ENCODE peak calls at places on chromosomes 3 and 15, in eight cellular contexts. One of them, this sample, is unnamed.

GRCh38 chr3:55826731-55827496 is 339.8 kb upstream of the WNT5A start:
- DNase-seq in sigmoid colon: no peak
- DNase-seq in coronary artery: no peak
- DNase-seq in CD8-positive, alpha-beta T cell: no peak
- DNase-seq in right atrium auricular region: no peak
- DNase-seq in caudate nucleus: no peak
- DNase-seq in RWPE1: peak
- DNase-seq in pancreas: no peak
- DNase-seq in this sample: no peak

GRCh38 chr3:81484532-81484931 is 276.9 kb downstream of the GBE1 start:
- DNase-seq in pancreas: no peak
- DNase-seq in CD8-positive, alpha-beta T cell: no peak
- DNase-seq in sigmoid colon: no peak
- DNase-seq in caudate nucleus: no peak
- DNase-seq in coronary artery: no peak
- DNase-seq in right atrium auricular region: no peak
- DNase-seq in RWPE1: no peak
- DNase-seq in this sample: no peak

GRCh38 chr3:174862101-174862500 is 3.0 kb downstream of the NAALADL2 start:
- DNase-seq in pancreas: no peak
- DNase-seq in CD8-positive, alpha-beta T cell: no peak
- DNase-seq in sigmoid colon: no peak
- DNase-seq in right atrium auricular region: no peak
- DNase-seq in coronary artery: no peak
- DNase-seq in caudate nucleus: no peak
- DNase-seq in RWPE1: peak
- DNase-seq in this sample: no peak

GRCh38 chr3:58528629-58529028 is 8.4 kb downstream of the ACOX2 start:
- DNase-seq in coronary artery: no peak
- DNase-seq in RWPE1: peak
- DNase-seq in sigmoid colon: no peak
- DNase-seq in caudate nucleus: no peak
- DNase-seq in right atrium auricular region: peak
- DNase-seq in CD8-positive, alpha-beta T cell: no peak
- DNase-seq in pancreas: peak
- DNase-seq in this sample: peak

GRCh38 chr3:44077267-44077666 is 164.4 kb upstream of the TOPAZ1 start:
- DNase-seq in caudate nucleus: no peak
- DNase-seq in coronary artery: no peak
- DNase-seq in sigmoid colon: no peak
- DNase-seq in RWPE1: no peak
- DNase-seq in right atrium auricular region: no peak
- DNase-seq in pancreas: no peak
- DNase-seq in CD8-positive, alpha-beta T cell: no peak
- DNase-seq in this sample: no peak

GRCh38 chr3:128080323-128080898 is 28.2 kb downstream of the SEC61A1 start:
- DNase-seq in RWPE1: peak
- DNase-seq in right atrium auricular region: no peak
- DNase-seq in pancreas: no peak
- DNase-seq in coronary artery: peak
- DNase-seq in sigmoid colon: no peak
- DNase-seq in caudate nucleus: no peak
- DNase-seq in CD8-positive, alpha-beta T cell: no peak
- DNase-seq in this sample: no peak

GRCh38 chr3:100815583-100815982 is 106.3 kb downstream of the TFG start:
- DNase-seq in caudate nucleus: no peak
- DNase-seq in right atrium auricular region: no peak
- DNase-seq in CD8-positive, alpha-beta T cell: no peak
- DNase-seq in pancreas: no peak
- DNase-seq in coronary artery: no peak
- DNase-seq in RWPE1: no peak
- DNase-seq in sigmoid colon: no peak
- DNase-seq in this sample: no peak

GRCh38 chr15:97654677-97655076 is 305.8 kb upstream of the ARRDC4 start:
- DNase-seq in sigmoid colon: no peak
- DNase-seq in CD8-positive, alpha-beta T cell: no peak
- DNase-seq in pancreas: no peak
- DNase-seq in caudate nucleus: no peak
- DNase-seq in coronary artery: no peak
- DNase-seq in RWPE1: no peak
- DNase-seq in right atrium auricular region: no peak
- DNase-seq in this sample: no peak

GRCh38 chr3:155232605-155233004 is 60.9 kb downstream of the STRIT1 start:
- DNase-seq in CD8-positive, alpha-beta T cell: no peak
- DNase-seq in pancreas: peak
- DNase-seq in caudate nucleus: no peak
- DNase-seq in sigmoid colon: peak
- DNase-seq in coronary artery: peak
- DNase-seq in RWPE1: peak
- DNase-seq in right atrium auricular region: peak
- DNase-seq in this sample: peak

GRCh38 chr3:143314291-143315093 is 194.9 kb downstream of the CHST2 start:
- DNase-seq in CD8-positive, alpha-beta T cell: no peak
- DNase-seq in caudate nucleus: no peak
- DNase-seq in right atrium auricular region: no peak
- DNase-seq in pancreas: no peak
- DNase-seq in sigmoid colon: no peak
- DNase-seq in RWPE1: no peak
- DNase-seq in coronary artery: no peak
- DNase-seq in this sample: no peak

GRCh38 chr3:186515115-186515514 is 29.1 kb downstream of the CRYGS start:
- DNase-seq in CD8-positive, alpha-beta T cell: no peak
- DNase-seq in coronary artery: no peak
- DNase-seq in caudate nucleus: no peak
- DNase-seq in sigmoid colon: no peak
- DNase-seq in pancreas: no peak
- DNase-seq in right atrium auricular region: no peak
- DNase-seq in RWPE1: no peak
- DNase-seq in this sample: no peak

GRCh38 chr3:109985942-109986555 is 648.7 kb upstream of the DPPA4 start:
- DNase-seq in CD8-positive, alpha-beta T cell: no peak
- DNase-seq in coronary artery: no peak
- DNase-seq in caudate nucleus: no peak
- DNase-seq in right atrium auricular region: no peak
- DNase-seq in pancreas: no peak
- DNase-seq in sigmoid colon: no peak
- DNase-seq in RWPE1: no peak
- DNase-seq in this sample: no peak

GRCh38 chr3:129034650-129035049 is 25.9 kb upstream of the GP9 start:
- DNase-seq in caudate nucleus: no peak
- DNase-seq in coronary artery: no peak
- DNase-seq in CD8-positive, alpha-beta T cell: no peak
- DNase-seq in sigmoid colon: no peak
- DNase-seq in RWPE1: peak
- DNase-seq in pancreas: no peak
- DNase-seq in right atrium auricular region: no peak
- DNase-seq in this sample: no peak

GRCh38 chr3:163490119-163490518 is 1588.2 kb downstream of the SI start:
- DNase-seq in coronary artery: no peak
- DNase-seq in sigmoid colon: no peak
- DNase-seq in caudate nucleus: no peak
- DNase-seq in right atrium auricular region: no peak
- DNase-seq in pancreas: peak
- DNase-seq in CD8-positive, alpha-beta T cell: no peak
- DNase-seq in RWPE1: peak
- DNase-seq in this sample: no peak

GRCh38 chr15:89364341-89364740 is 29.7 kb upstream of the POLG start:
- DNase-seq in caudate nucleus: no peak
- DNase-seq in coronary artery: no peak
- DNase-seq in CD8-positive, alpha-beta T cell: no peak
- DNase-seq in sigmoid colon: no peak
- DNase-seq in RWPE1: no peak
- DNase-seq in right atrium auricular region: no peak
- DNase-seq in pancreas: no peak
- DNase-seq in this sample: no peak

GRCh38 chr3:32401541-32402052 is 9.9 kb downstream of the CMTM7 start:
- DNase-seq in RWPE1: no peak
- DNase-seq in caudate nucleus: peak
- DNase-seq in CD8-positive, alpha-beta T cell: no peak
- DNase-seq in sigmoid colon: peak
- DNase-seq in right atrium auricular region: peak
- DNase-seq in coronary artery: peak
- DNase-seq in pancreas: peak
- DNase-seq in this sample: peak

GRCh38 chr3:108322352-108322751 is 26.0 kb downstream of the HHLA2 start:
- DNase-seq in CD8-positive, alpha-beta T cell: peak
- DNase-seq in pancreas: no peak
- DNase-seq in caudate nucleus: no peak
- DNase-seq in sigmoid colon: no peak
- DNase-seq in coronary artery: no peak
- DNase-seq in right atrium auricular region: no peak
- DNase-seq in RWPE1: no peak
- DNase-seq in this sample: no peak

GRCh38 chr3:161854232-161854771 is 357.7 kb downstream of the OTOL1 start:
- DNase-seq in pancreas: no peak
- DNase-seq in right atrium auricular region: no peak
- DNase-seq in sigmoid colon: no peak
- DNase-seq in CD8-positive, alpha-beta T cell: no peak
- DNase-seq in caudate nucleus: no peak
- DNase-seq in RWPE1: peak
- DNase-seq in coronary artery: no peak
- DNase-seq in this sample: no peak

GRCh38 chr15:91476861-91477260 is 376.6 kb upstream of the SLCO3A1 start:
- DNase-seq in CD8-positive, alpha-beta T cell: no peak
- DNase-seq in coronary artery: no peak
- DNase-seq in RWPE1: no peak
- DNase-seq in pancreas: no peak
- DNase-seq in right atrium auricular region: no peak
- DNase-seq in sigmoid colon: no peak
- DNase-seq in caudate nucleus: no peak
- DNase-seq in this sample: no peak
- H3K27ac ChIP-seq in CD8-positive, alpha-beta T cell: no peak
- H3K27ac ChIP-seq in coronary artery: no peak
- H3K27ac ChIP-seq in RWPE1: no peak
- H3K27ac ChIP-seq in pancreas: no peak
- H3K27ac ChIP-seq in right atrium auricular region: no peak
- H3K27ac ChIP-seq in sigmoid colon: no peak
- H3K27ac ChIP-seq in caudate nucleus: no peak
- H3K27ac ChIP-seq in this sample: no peak

DNA sequence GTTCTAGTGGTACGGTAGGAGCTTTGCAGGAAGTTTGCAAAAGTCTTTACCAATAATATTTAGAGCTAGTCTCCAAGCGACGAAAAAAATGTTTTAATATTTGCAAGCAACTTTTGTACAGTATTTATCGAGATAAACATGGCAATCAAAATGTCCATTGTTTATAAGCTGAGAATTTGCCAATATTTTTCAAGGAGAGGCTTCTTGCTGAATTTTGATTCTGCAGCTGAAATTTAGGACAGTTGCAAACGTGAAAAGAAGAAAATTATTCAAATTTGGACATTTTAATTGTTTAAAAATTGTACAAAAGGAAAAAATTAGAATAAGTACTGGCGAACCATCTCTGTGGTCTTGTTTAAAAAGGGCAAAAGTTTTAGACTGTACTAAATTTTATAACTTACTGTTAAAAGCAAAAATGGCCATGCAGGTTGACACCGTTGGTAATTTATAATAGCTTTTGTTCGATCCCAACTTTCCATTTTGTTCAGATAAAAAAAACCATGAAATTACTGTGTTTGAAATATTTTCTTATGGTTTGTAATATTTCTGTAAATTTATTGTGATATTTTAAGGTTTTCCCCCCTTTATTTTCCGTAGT is 2.0 kb downstream of the SOX2 start:
- DNase-seq in right atrium auricular region: no peak
- DNase-seq in sigmoid colon: no peak
- DNase-seq in RWPE1: no peak
- DNase-seq in caudate nucleus: no peak
- DNase-seq in CD8-positive, alpha-beta T cell: no peak
- DNase-seq in pancreas: no peak
- DNase-seq in coronary artery: no peak
- DNase-seq in this sample: no peak
- H3K27ac ChIP-seq in right atrium auricular region: no peak
- H3K27ac ChIP-seq in sigmoid colon: no peak
- H3K27ac ChIP-seq in RWPE1: no peak
- H3K27ac ChIP-seq in caudate nucleus: peak
- H3K27ac ChIP-seq in CD8-positive, alpha-beta T cell: no peak
- H3K27ac ChIP-seq in pancreas: no peak
- H3K27ac ChIP-seq in coronary artery: no peak
- H3K27ac ChIP-seq in this sample: no peak

GRCh38 chr15:81289910-81290309 is 34.0 kb downstream of the STARD5 start:
- DNase-seq in coronary artery: no peak
- DNase-seq in CD8-positive, alpha-beta T cell: no peak
- DNase-seq in right atrium auricular region: no peak
- DNase-seq in pancreas: no peak
- DNase-seq in RWPE1: no peak
- DNase-seq in caudate nucleus: no peak
- DNase-seq in sigmoid colon: no peak
- DNase-seq in this sample: no peak

GRCh38 chr15:81288616-81289015 is 35.3 kb downstream of the STARD5 start:
- DNase-seq in right atrium auricular region: no peak
- DNase-seq in caudate nucleus: no peak
- DNase-seq in pancreas: no peak
- DNase-seq in coronary artery: no peak
- DNase-seq in sigmoid colon: no peak
- DNase-seq in RWPE1: no peak
- DNase-seq in CD8-positive, alpha-beta T cell: no peak
- DNase-seq in this sample: no peak

GRCh38 chr15:81284256-81285031 is 39.5 kb downstream of the STARD5 start:
- DNase-seq in caudate nucleus: no peak
- DNase-seq in coronary artery: no peak
- DNase-seq in right atrium auricular region: no peak
- DNase-seq in CD8-positive, alpha-beta T cell: no peak
- DNase-seq in RWPE1: no peak
- DNase-seq in sigmoid colon: no peak
- DNase-seq in pancreas: no peak
- DNase-seq in this sample: no peak

GRCh38 chr15:81285461-81285860 is 38.5 kb downstream of the STARD5 start:
- DNase-seq in sigmoid colon: no peak
- DNase-seq in RWPE1: no peak
- DNase-seq in pancreas: no peak
- DNase-seq in caudate nucleus: no peak
- DNase-seq in right atrium auricular region: no peak
- DNase-seq in CD8-positive, alpha-beta T cell: no peak
- DNase-seq in coronary artery: peak
- DNase-seq in this sample: no peak

DNA sequence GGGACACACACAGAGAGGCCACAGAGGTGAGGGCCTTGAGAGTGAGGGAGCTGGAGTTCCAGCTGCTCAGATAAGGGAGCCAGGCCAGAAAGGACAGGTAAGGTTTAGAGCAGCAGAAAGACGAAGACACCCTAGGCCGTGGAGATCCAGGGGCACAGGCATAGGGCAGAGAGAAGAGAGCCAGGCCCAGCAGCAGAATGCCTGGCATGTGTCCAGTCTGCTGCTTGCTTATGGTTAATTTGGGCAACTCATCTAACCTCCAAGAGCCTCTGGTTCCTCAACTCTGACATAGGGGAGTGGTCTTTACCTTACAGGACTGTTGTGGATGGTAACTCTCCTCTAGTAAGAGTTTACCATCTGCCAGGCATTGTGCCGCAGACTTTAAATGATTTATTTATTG is 35.9 kb downstream of the STARD5 start:
- DNase-seq in caudate nucleus: no peak
- DNase-seq in CD8-positive, alpha-beta T cell: no peak
- DNase-seq in coronary artery: no peak
- DNase-seq in pancreas: no peak
- DNase-seq in RWPE1: no peak
- DNase-seq in right atrium auricular region: no peak
- DNase-seq in sigmoid colon: no peak
- DNase-seq in this sample: no peak
- H3K27ac ChIP-seq in caudate nucleus: no peak
- H3K27ac ChIP-seq in CD8-positive, alpha-beta T cell: no peak
- H3K27ac ChIP-seq in coronary artery: no peak
- H3K27ac ChIP-seq in pancreas: no peak
- H3K27ac ChIP-seq in RWPE1: no peak
- H3K27ac ChIP-seq in right atrium auricular region: no peak
- H3K27ac ChIP-seq in sigmoid colon: no peak
- H3K27ac ChIP-seq in this sample: no peak

GRCh38 chr3:172627057-172627809 is 83.6 kb downstream of the NCEH1 start:
- DNase-seq in RWPE1: no peak
- DNase-seq in pancreas: no peak
- DNase-seq in sigmoid colon: no peak
- DNase-seq in caudate nucleus: no peak
- DNase-seq in coronary artery: no peak
- DNase-seq in CD8-positive, alpha-beta T cell: no peak
- DNase-seq in right atrium auricular region: no peak
- DNase-seq in this sample: no peak
- H3K27ac ChIP-seq in RWPE1: peak
- H3K27ac ChIP-seq in pancreas: no peak
- H3K27ac ChIP-seq in sigmoid colon: peak
- H3K27ac ChIP-seq in caudate nucleus: no peak
- H3K27ac ChIP-seq in coronary artery: no peak
- H3K27ac ChIP-seq in CD8-positive, alpha-beta T cell: no peak
- H3K27ac ChIP-seq in right atrium auricular region: no peak
- H3K27ac ChIP-seq in this sample: no peak

This sample was measured in heart right ventricle.